ENCODE peak calls at places on chromosomes 1 and 21, in four cellular contexts. D, B, M and T are unnamed samples.

GRCh38 chr1:29388884-29389283 is 152.6 kb downstream of the PTPRU start:
- DNase-seq in D (no peak), B (no peak), M (no peak), T (no peak)

GRCh38 chr1:2178875-2179274 is 15.7 kb downstream of the FAAP20 start:
- DNase-seq in D (no peak), B (no peak), M (no peak), T (no peak)

GRCh38 chr1:219442575-219442974 is 170.3 kb downstream of the ZC3H11B start:
- DNase-seq in D (no peak), B (no peak), M (no peak), T (no peak)

GRCh38 chr1:26936823-26937222 is 15.3 kb downstream of the NUDC start:
- DNase-seq in D (no peak), B (no peak), M (no peak), T (no peak)

GRCh38 chr1:192512426-192513125 is 63.0 kb upstream of the RGS1 start:
- DNase-seq in D (no peak), B (no peak), M (no peak), T (no peak)

GRCh38 chr1:55572878-55573734 is 357.9 kb upstream of the USP24 start:
- DNase-seq in D (no peak), B (no peak), M (peak; percentile 40), T (no peak)

GRCh38 chr1:89669445-89669844 is 36.5 kb downstream of the LRRC8C start:
- DNase-seq in D (no peak), B (no peak), M (no peak), T (no peak)

GRCh38 chr21:46114963-46115362 is 17.1 kb downstream of the COL6A2 start:
- DNase-seq in D (no peak), B (no peak), M (peak; percentile 13), T (no peak)

GRCh38 chr1:29383972-29384371 is 147.7 kb downstream of the PTPRU start:
- DNase-seq in D (no peak), B (no peak), M (no peak), T (no peak)

GRCh38 chr1:152037920-152038658 is 1.3 kb upstream of the S100A11 start:
- DNase-seq in D (no peak), B (no peak), M (no peak), T (no peak)

GRCh38 chr1:210232524-210233215 is at the start of gene SERTAD4:
- DNase-seq in D (peak; percentile 27), B (no peak), M (peak; percentile 34), T (peak; percentile 67)

GRCh38 chr1:26034504-26035202 is 11.3 kb downstream of the SLC30A2 start:
- DNase-seq in D (no peak), B (no peak), M (no peak), T (peak; percentile 45)

GRCh38 chr1:186518395-186518794 is 57.5 kb upstream of the PDC start:
- DNase-seq in D (no peak), B (no peak), M (no peak), T (no peak)

GRCh38 chr1:97864615-97865014 is 56.2 kb downstream of the DPYD start:
- DNase-seq in D (no peak), B (no peak), M (no peak), T (no peak)

GRCh38 chr1:46490603-46491499 is 1.2 kb downstream of the DMBX1 start:
- DNase-seq in D (peak; percentile 33), B (no peak), M (no peak), T (peak; percentile 47)

GRCh38 chr1:178536844-178537371 is 24.0 kb downstream of the TEX35 start:
- DNase-seq in D (no peak), B (no peak), M (peak; percentile 62), T (no peak)

GRCh38 chr1:111219466-111220286 is 7.8 kb upstream of the CHI3L2 start:
- DNase-seq in D (no peak), B (no peak), M (no peak), T (peak; percentile 87)

GRCh38 chr1:161792740-161793139 is 26.6 kb downstream of the ATF6 start:
- DNase-seq in D (no peak), B (no peak), M (no peak), T (peak; percentile 38)

GRCh38 chr1:116713474-116713873 is 40.8 kb upstream of the CD2 start:
- DNase-seq in D (no peak), B (no peak), M (no peak), T (no peak)